ENCODE peak calls at places on chromosome 11, in seven cellular contexts. S is thyroid gland; H is iPS DF 19.7; I is tibial nerve; G is NCI-H748 treated with DMSO at 0.1 percent for 48 hours; K is activated naive CD8-positive, alpha-beta T cell treated with anti-CD3 and anti-CD28 coated beads, Interleukin-2, amount 50 U/mL, for 24 hours; N is activated T-cell treated with anti-CD3 and anti-CD28 coated beads for 1 hour. Q is an unnamed sample.

GRCh38 chr11:73140213-73141030 is 1.7 kb downstream of the FCHSD2 start:
- DNase-seq in N (no peak), K (peak; percentile 22), G (peak; percentile 36), I (no peak), S (peak; percentile 51), H (no peak), Q (no peak)

GRCh38 chr11:118201966-118202365 is 22.8 kb downstream of the JAML start:
- DNase-seq in N (no peak), I (no peak), S (no peak), G (no peak), K (no peak), H (no peak), Q (no peak)

GRCh38 chr11:43145653-43146052 is 166.1 kb upstream of the API5 start:
- DNase-seq in I (no peak), K (no peak), N (no peak), S (no peak), G (no peak), H (no peak), Q (no peak)

GRCh38 chr11:47348859-47349258 is 3.6 kb downstream of the MYBPC3 start:
- DNase-seq in G (no peak), H (no peak), S (no peak), K (no peak), I (no peak), N (no peak), Q (no peak)

GRCh38 chr11:3747704-3748103 is 49.6 kb downstream of the NUP98 start:
- DNase-seq in H (no peak), G (no peak), I (no peak), S (no peak), N (no peak), K (no peak), Q (no peak)

GRCh38 chr11:3231851-3232744 is at the start of gene MRGPRE:
- DNase-seq in G (no peak), N (no peak), H (no peak), S (peak; percentile 85), I (no peak), K (no peak), Q (peak; percentile 56)

GRCh38 chr11:1566381-1567051 is 5.6 kb downstream of the DUSP8 start:
- DNase-seq in S (no peak), K (no peak), G (no peak), N (no peak), H (no peak), I (no peak), Q (no peak)

GRCh38 chr11:111069076-111069475 is 176.4 kb upstream of the POU2AF2 start:
- DNase-seq in S (no peak), N (no peak), K (no peak), I (no peak), H (no peak), G (no peak), Q (no peak)

GRCh38 chr11:3154001-3154599 is 11.0 kb downstream of the OSBPL5 start:
- DNase-seq in I (no peak), N (no peak), S (no peak), H (no peak), G (no peak), K (no peak), Q (no peak)

GRCh38 chr11:15196704-15197103 is 82.0 kb downstream of the INSC start:
- DNase-seq in N (no peak), S (no peak), K (no peak), H (no peak), G (no peak), I (no peak), Q (no peak)

GRCh38 chr11:10441652-10442503 is 13.2 kb upstream of the AMPD3 start:
- DNase-seq in S (no peak), K (peak; percentile 34), G (no peak), I (no peak), N (no peak), H (no peak), Q (no peak)

GRCh38 chr11:121964591-121964990 is 151.4 kb downstream of the BLID start:
- DNase-seq in K (no peak), S (no peak), I (no peak), G (no peak), N (no peak), H (no peak), Q (no peak)

GRCh38 chr11:46003647-46004046 is 81.2 kb downstream of the LARGE2 start:
- DNase-seq in S (no peak), H (no peak), I (no peak), N (no peak), G (no peak), K (no peak), Q (no peak)

GRCh38 chr11:70415176-70415575 is 16.8 kb downstream of the CTTN start:
- DNase-seq in G (no peak), K (no peak), S (no peak), H (no peak), I (peak; percentile 12), N (no peak), Q (no peak)

GRCh38 chr11:131672191-131672590 is 301.8 kb downstream of the NTM start:
- DNase-seq in K (no peak), S (no peak), H (no peak), I (no peak), N (no peak), G (no peak), Q (no peak)

GRCh38 chr11:50088231-50088630 is 55.6 kb downstream of the OR4C45 start:
- DNase-seq in H (no peak), S (no peak), G (no peak), N (no peak), K (no peak), I (no peak), Q (no peak)

GRCh38 chr11:23406131-23406819 is 546.0 kb upstream of the CCDC179 start:
- DNase-seq in S (no peak), H (no peak), I (no peak), N (no peak), G (no peak), K (no peak), Q (no peak)

GRCh38 chr11:14422052-14422813 is 63.2 kb upstream of the RRAS2 start:
- DNase-seq in G (no peak), H (peak; percentile 76), S (peak; percentile 87), K (no peak), N (no peak), I (peak; percentile 44), Q (peak; percentile 94)

GRCh38 chr11:20596629-20597129 is 2.7 kb upstream of the SLC6A5 start:
- DNase-seq in K (no peak), S (no peak), H (peak; percentile 54), I (no peak), N (no peak), G (no peak), Q (no peak)

GRCh38 chr11:121194731-121195596 is 93.9 kb downstream of the TECTA start:
- DNase-seq in K (peak; percentile 50), I (peak; percentile 77), N (peak; percentile 19), H (no peak), S (peak; percentile 24), G (peak; percentile 73), Q (no peak)

GRCh38 chr11:87602776-87603175 is 565.0 kb downstream of the TMEM135 start:
- DNase-seq in H (no peak), N (no peak), K (no peak), S (no peak), G (no peak), I (no peak), Q (no peak)

GRCh38 chr11:15159085-15159484 is 44.4 kb downstream of the INSC start:
- DNase-seq in S (no peak), I (no peak), H (peak; percentile 20), G (no peak), K (no peak), N (no peak), Q (no peak)

GRCh38 chr11:65078151-65078550 is 5.7 kb downstream of the CDCA5 start:
- DNase-seq in K (peak; percentile 68), H (no peak), N (peak; percentile 68), I (no peak), G (no peak), S (peak; percentile 47), Q (no peak)

GRCh38 chr11:119664063-119664572 is 64.9 kb downstream of the NECTIN1 start:
- DNase-seq in G (no peak), I (no peak), K (no peak), H (no peak), N (no peak), S (no peak), Q (no peak)

GRCh38 chr11:44775366-44776356 is 48.9 kb downstream of the TSPAN18 start:
- DNase-seq in I (peak; percentile 23), G (no peak), K (peak; percentile 65), H (no peak), N (peak; percentile 49), S (peak; percentile 13), Q (no peak)

GRCh38 chr11:108436594-108436993 is 30.7 kb downstream of the C11orf65 start:
- DNase-seq in K (no peak), N (no peak), G (no peak), S (no peak), H (no peak), I (no peak), Q (no peak)